ENCODE peak calls at places on chromosomes 12 and 14, in six cellular contexts. One of them, this sample, is unnamed.

GRCh38 chr14:53881161-53881846 is 75.3 kb downstream of the BMP4 start:
- DNase-seq in bronchial epithelial cell: no peak
- DNase-seq in body of pancreas: no peak
- DNase-seq in mucosa of descending colon: no peak
- DNase-seq in AG09309: peak; percentile 50
- DNase-seq in A673: no peak
- DNase-seq in this sample: no peak

GRCh38 chr12:13234045-13234641 is 37.6 kb downstream of the EMP1 start:
- DNase-seq in bronchial epithelial cell: peak; percentile 64
- DNase-seq in body of pancreas: peak; percentile 27
- DNase-seq in mucosa of descending colon: peak; percentile 84
- DNase-seq in AG09309: no peak
- DNase-seq in A673: peak; percentile 75
- DNase-seq in this sample: no peak

GRCh38 chr12:1845427-1845826 is 25.1 kb downstream of the LRTM2 start:
- DNase-seq in bronchial epithelial cell: no peak
- DNase-seq in body of pancreas: peak; percentile 6
- DNase-seq in mucosa of descending colon: no peak
- DNase-seq in AG09309: no peak
- DNase-seq in A673: no peak
- DNase-seq in this sample: no peak

GRCh38 chr12:32603071-32603470 is 76.0 kb upstream of the DNM1L start:
- DNase-seq in bronchial epithelial cell: no peak
- DNase-seq in body of pancreas: no peak
- DNase-seq in mucosa of descending colon: no peak
- DNase-seq in AG09309: no peak
- DNase-seq in A673: no peak
- DNase-seq in this sample: no peak

GRCh38 chr12:111650912-111651311 is 34.8 kb downstream of the BRAP start:
- DNase-seq in bronchial epithelial cell: no peak
- DNase-seq in body of pancreas: no peak
- DNase-seq in mucosa of descending colon: no peak
- DNase-seq in AG09309: no peak
- DNase-seq in A673: no peak
- DNase-seq in this sample: no peak

GRCh38 chr14:69324341-69324931 is 64.5 kb downstream of the GALNT16 start:
- DNase-seq in bronchial epithelial cell: no peak
- DNase-seq in body of pancreas: peak; percentile 6
- DNase-seq in mucosa of descending colon: no peak
- DNase-seq in AG09309: no peak
- DNase-seq in A673: no peak
- DNase-seq in this sample: no peak

GRCh38 chr12:84911331-84912190 is 1.0 kb downstream of the SLC6A15 start:
- DNase-seq in bronchial epithelial cell: peak; percentile 81
- DNase-seq in body of pancreas: peak; percentile 28
- DNase-seq in mucosa of descending colon: peak; percentile 55
- DNase-seq in AG09309: no peak
- DNase-seq in A673: peak; percentile 84
- DNase-seq in this sample: no peak

GRCh38 chr14:105541218-105541617 is 14.8 kb downstream of the TMEM121 start:
- DNase-seq in bronchial epithelial cell: no peak
- DNase-seq in body of pancreas: no peak
- DNase-seq in mucosa of descending colon: no peak
- DNase-seq in AG09309: no peak
- DNase-seq in A673: no peak
- DNase-seq in this sample: no peak

GRCh38 chr14:93160353-93160801 is 24.3 kb downstream of the MOAP1 start:
- DNase-seq in bronchial epithelial cell: no peak
- DNase-seq in body of pancreas: peak; percentile 35
- DNase-seq in mucosa of descending colon: peak; percentile 42
- DNase-seq in AG09309: no peak
- DNase-seq in A673: peak; percentile 48
- DNase-seq in this sample: no peak

GRCh38 chr12:6383572-6384498 is at the start of gene LTBR:
- DNase-seq in bronchial epithelial cell: peak; percentile 77
- DNase-seq in body of pancreas: peak; percentile 97
- DNase-seq in mucosa of descending colon: peak; percentile 94
- DNase-seq in AG09309: peak; percentile 63
- DNase-seq in A673: peak; percentile 86
- DNase-seq in this sample: peak; percentile 81

GRCh38 chr12:43180242-43180641 is 371.8 kb downstream of the ADAMTS20 start:
- DNase-seq in bronchial epithelial cell: no peak
- DNase-seq in body of pancreas: no peak
- DNase-seq in mucosa of descending colon: no peak
- DNase-seq in AG09309: no peak
- DNase-seq in A673: no peak
- DNase-seq in this sample: no peak

GRCh38 chr14:36979863-36980262 is 192.5 kb downstream of the SLC25A21 start:
- DNase-seq in bronchial epithelial cell: no peak
- DNase-seq in body of pancreas: no peak
- DNase-seq in mucosa of descending colon: no peak
- DNase-seq in AG09309: no peak
- DNase-seq in A673: no peak
- DNase-seq in this sample: no peak

GRCh38 chr14:102915292-102916110 is 7.0 kb upstream of the AMN start:
- DNase-seq in bronchial epithelial cell: no peak
- DNase-seq in body of pancreas: no peak
- DNase-seq in mucosa of descending colon: no peak
- DNase-seq in AG09309: no peak
- DNase-seq in A673: no peak
- DNase-seq in this sample: no peak

GRCh38 chr14:102914474-102915291 is 7.8 kb upstream of the AMN start:
- DNase-seq in bronchial epithelial cell: no peak
- DNase-seq in body of pancreas: no peak
- DNase-seq in mucosa of descending colon: no peak
- DNase-seq in AG09309: no peak
- DNase-seq in A673: no peak
- DNase-seq in this sample: no peak

GRCh38 chr14:102911991-102912761 is 10.3 kb upstream of the AMN start:
- DNase-seq in bronchial epithelial cell: no peak
- DNase-seq in body of pancreas: no peak
- DNase-seq in mucosa of descending colon: no peak
- DNase-seq in AG09309: no peak
- DNase-seq in A673: no peak
- DNase-seq in this sample: no peak

GRCh38 chr14:102911541-102911951 is 10.9 kb upstream of the AMN start:
- DNase-seq in bronchial epithelial cell: no peak
- DNase-seq in body of pancreas: no peak
- DNase-seq in mucosa of descending colon: no peak
- DNase-seq in AG09309: no peak
- DNase-seq in A673: no peak
- DNase-seq in this sample: no peak

DNA sequence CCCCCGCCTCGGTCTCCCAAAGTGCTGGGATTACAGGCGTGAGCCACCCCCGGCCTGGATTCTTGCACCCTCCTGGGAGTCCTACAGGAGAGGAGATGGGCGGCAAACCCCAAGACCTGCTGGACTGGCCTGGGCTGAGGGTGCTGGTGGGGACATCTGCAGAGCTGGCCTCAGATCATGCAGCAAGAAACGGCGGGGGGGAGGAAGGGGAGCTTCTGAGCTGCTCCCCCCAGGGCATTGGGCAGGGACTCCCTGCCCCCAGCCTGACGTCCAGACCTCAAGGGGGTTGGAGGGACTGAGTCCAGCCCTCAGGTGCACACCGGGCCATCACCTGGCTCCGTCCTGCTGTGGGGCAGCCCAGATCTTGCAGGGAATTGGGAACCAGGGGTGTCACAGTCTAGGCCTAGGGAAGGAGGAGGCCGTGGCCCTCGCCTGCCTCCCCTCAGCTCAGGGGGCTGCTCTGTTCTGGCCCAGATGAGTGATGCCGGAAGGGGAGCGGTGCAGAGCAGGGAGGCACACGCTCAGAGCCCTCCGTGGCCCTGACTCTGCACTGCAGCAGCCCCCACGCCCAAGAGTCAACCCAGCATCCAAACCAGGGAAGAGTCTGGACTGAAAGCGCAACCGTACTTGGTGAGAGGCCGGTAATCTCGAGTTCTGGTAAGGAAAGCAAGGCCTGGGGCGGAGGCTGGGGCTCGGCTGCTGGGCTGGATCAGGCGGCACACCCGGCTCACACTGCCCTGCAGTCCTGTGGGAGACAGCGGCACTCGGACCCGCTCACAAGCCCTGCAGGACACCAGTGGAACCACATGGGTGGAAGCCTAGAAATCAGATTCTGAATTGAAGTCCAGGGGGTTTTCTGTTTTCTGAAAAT is 8.9 kb upstream of the AMN start:
- DNase-seq in bronchial epithelial cell: no peak
- DNase-seq in body of pancreas: no peak
- DNase-seq in mucosa of descending colon: no peak
- DNase-seq in AG09309: no peak
- DNase-seq in A673: no peak
- DNase-seq in this sample: no peak
- TF ChIP-seq CTCF in bronchial epithelial cell: no peak
- TF ChIP-seq CTCF in body of pancreas: no peak
- TF ChIP-seq CTCF in mucosa of descending colon: no peak
- TF ChIP-seq CTCF in AG09309: no peak
- TF ChIP-seq CTCF in A673: no peak
- TF ChIP-seq CTCF in this sample: no peak

DNA sequence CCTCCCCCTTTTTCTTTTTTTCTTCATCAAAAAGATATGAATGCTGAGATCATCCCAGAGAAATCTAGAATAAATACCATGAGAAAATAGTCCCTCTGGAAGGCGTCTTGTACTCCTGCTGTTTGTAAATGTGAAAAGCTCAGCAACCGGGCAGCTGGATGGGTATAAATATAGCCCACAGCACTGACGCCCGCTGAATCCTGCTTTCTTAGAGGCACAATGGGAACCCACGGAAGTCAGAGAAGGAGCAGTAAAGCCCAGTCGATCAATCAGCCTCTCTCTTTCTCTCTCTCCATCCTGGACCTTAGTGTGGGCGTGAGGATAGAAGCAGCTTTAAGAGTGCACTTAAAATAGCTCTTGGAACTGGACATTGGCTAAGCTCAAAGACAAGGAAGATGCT is 144.4 kb downstream of the ETV6 start:
- DNase-seq in bronchial epithelial cell: no peak
- DNase-seq in body of pancreas: no peak
- DNase-seq in mucosa of descending colon: no peak
- DNase-seq in AG09309: no peak
- DNase-seq in A673: no peak
- DNase-seq in this sample: no peak
- H3K4me3 ChIP-seq in bronchial epithelial cell: no peak overlapping the region
- H3K4me3 ChIP-seq in body of pancreas: no peak overlapping the region
- H3K4me3 ChIP-seq in mucosa of descending colon: no peak overlapping the region
- H3K4me3 ChIP-seq in AG09309: no peak overlapping the region
- H3K4me3 ChIP-seq in A673: no peak overlapping the region
- H3K4me3 ChIP-seq in this sample: no peak overlapping the region

GRCh38 chr14:88831285-88831684 is 6.8 kb downstream of the TTC8 start:
- DNase-seq in bronchial epithelial cell: peak; percentile 89
- DNase-seq in body of pancreas: no peak
- DNase-seq in mucosa of descending colon: no peak
- DNase-seq in AG09309: peak; percentile 52
- DNase-seq in A673: peak; percentile 47
- DNase-seq in this sample: no peak
- TF ChIP-seq CTCF in bronchial epithelial cell: no peak
- TF ChIP-seq CTCF in body of pancreas: no peak
- TF ChIP-seq CTCF in mucosa of descending colon: no peak
- TF ChIP-seq CTCF in AG09309: no peak
- TF ChIP-seq CTCF in A673: no peak
- TF ChIP-seq CTCF in this sample: no peak

GRCh38 chr12:54129028-54129903 is 59.5 kb downstream of the SMUG1 start:
- DNase-seq in bronchial epithelial cell: no peak
- DNase-seq in body of pancreas: no peak
- DNase-seq in mucosa of descending colon: no peak
- DNase-seq in AG09309: no peak
- DNase-seq in A673: no peak
- DNase-seq in this sample: no peak

GRCh38 chr12:54128466-54128865 is 60.3 kb downstream of the SMUG1 start:
- DNase-seq in bronchial epithelial cell: no peak
- DNase-seq in body of pancreas: no peak
- DNase-seq in mucosa of descending colon: no peak
- DNase-seq in AG09309: no peak
- DNase-seq in A673: no peak
- DNase-seq in this sample: no peak

GRCh38 chr12:54126696-54127537 is 61.9 kb downstream of the SMUG1 start:
- DNase-seq in bronchial epithelial cell: no peak
- DNase-seq in body of pancreas: peak; percentile 59
- DNase-seq in mucosa of descending colon: peak; percentile 53
- DNase-seq in AG09309: no peak
- DNase-seq in A673: peak; percentile 77
- DNase-seq in this sample: no peak

GRCh38 chr12:54127538-54128259 is 61.1 kb downstream of the SMUG1 start:
- DNase-seq in bronchial epithelial cell: no peak
- DNase-seq in body of pancreas: no peak
- DNase-seq in mucosa of descending colon: no peak
- DNase-seq in AG09309: no peak
- DNase-seq in A673: no peak
- DNase-seq in this sample: no peak

GRCh38 chr12:54125950-54126695 is 62.7 kb downstream of the SMUG1 start:
- DNase-seq in bronchial epithelial cell: no peak
- DNase-seq in body of pancreas: peak; percentile 37
- DNase-seq in mucosa of descending colon: peak; percentile 21
- DNase-seq in AG09309: no peak
- DNase-seq in A673: no peak
- DNase-seq in this sample: no peak
- H3K4me3 ChIP-seq in bronchial epithelial cell: no peak overlapping the region
- H3K4me3 ChIP-seq in body of pancreas: peak overlapping the region; percentile 45
- H3K4me3 ChIP-seq in mucosa of descending colon: no peak overlapping the region
- H3K4me3 ChIP-seq in AG09309: peak overlapping the region; percentile 51
- H3K4me3 ChIP-seq in A673: peak overlapping the region; percentile 49
- H3K4me3 ChIP-seq in this sample: no peak overlapping the region

DNA sequence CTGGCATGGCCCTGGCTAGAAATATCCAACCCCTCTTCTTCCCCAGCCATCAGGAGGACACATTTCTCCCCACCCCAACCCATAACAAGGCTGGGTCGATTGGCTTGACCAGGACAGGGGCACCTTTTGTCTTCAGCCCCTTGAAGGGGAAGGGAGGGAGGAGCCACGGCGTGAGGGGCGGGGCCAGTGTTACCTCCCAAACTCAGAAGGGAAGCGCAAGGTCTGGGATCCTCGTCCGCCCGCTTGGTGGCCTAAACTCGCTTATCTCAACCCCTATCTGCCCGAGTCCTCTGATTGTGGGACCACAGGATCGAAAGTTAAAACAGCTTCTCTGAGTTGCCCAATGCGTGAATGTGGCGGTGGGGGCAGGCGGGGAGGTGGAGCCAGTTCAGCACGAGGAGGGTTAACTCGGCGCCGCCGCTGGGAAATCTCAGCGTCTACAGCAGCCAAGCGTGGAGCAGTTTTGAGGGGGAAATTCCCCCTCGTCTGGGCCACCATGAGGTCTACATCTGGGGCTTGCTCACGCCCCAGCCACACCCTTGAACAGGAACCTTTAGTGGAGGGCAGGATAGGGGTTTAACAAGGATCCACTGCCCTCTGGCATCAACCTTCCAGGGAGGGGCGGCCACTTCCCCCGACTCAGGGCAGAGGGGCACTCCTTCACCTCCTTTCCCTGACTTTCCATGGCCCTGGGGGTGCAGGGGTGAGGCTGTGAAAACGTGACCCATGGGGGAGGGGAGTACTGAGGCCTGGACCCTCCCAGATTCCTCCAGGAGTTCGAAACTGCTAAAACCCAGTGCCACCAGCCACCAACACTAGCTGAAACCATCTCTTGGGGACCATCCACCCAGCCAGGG is 745 bp downstream of the STAT6 start:
- DNase-seq in bronchial epithelial cell: no peak
- DNase-seq in body of pancreas: peak; percentile 60
- DNase-seq in mucosa of descending colon: peak; percentile 89
- DNase-seq in AG09309: no peak
- DNase-seq in A673: peak; percentile 77
- DNase-seq in this sample: no peak
- TF ChIP-seq CTCF in bronchial epithelial cell: no peak
- TF ChIP-seq CTCF in body of pancreas: no peak
- TF ChIP-seq CTCF in mucosa of descending colon: no peak
- TF ChIP-seq CTCF in AG09309: no peak
- TF ChIP-seq CTCF in A673: no peak
- TF ChIP-seq CTCF in this sample: no peak

GRCh38 chr14:20622816-20623291 is 18.6 kb downstream of the OR6S1 start:
- DNase-seq in bronchial epithelial cell: no peak
- DNase-seq in body of pancreas: no peak
- DNase-seq in mucosa of descending colon: no peak
- DNase-seq in AG09309: no peak
- DNase-seq in A673: no peak
- DNase-seq in this sample: no peak
- H3K4me3 ChIP-seq in bronchial epithelial cell: no peak overlapping the region
- H3K4me3 ChIP-seq in body of pancreas: no peak overlapping the region
- H3K4me3 ChIP-seq in mucosa of descending colon: no peak overlapping the region
- H3K4me3 ChIP-seq in AG09309: no peak overlapping the region
- H3K4me3 ChIP-seq in A673: no peak overlapping the region
- H3K4me3 ChIP-seq in this sample: no peak overlapping the region

This sample was measured in LNCaP clone FGC.